ENCODE peak calls at places on chromosome 6, in six cellular contexts. Y is dermis blood vessel endothelial cell, S is NCI-H1092 treated with DMSO at 0.1 percent for 48 hours, N is pancreas, I is Karpas-422, P is HAP-1. T is an unnamed sample.

GRCh38 chr6:25423358-25423757 is 144.2 kb downstream of the CARMIL1 start:
- DNase-seq in Y (no peak), S (no peak), N (no peak), I (no peak), P (no peak), T (no peak)

GRCh38 chr6:32529697-32530429 is at the start of gene HLA-DRB5:
- DNase-seq in Y (peak; percentile 52), S (no peak), N (no peak), I (peak; percentile 89), P (no peak), T (no peak)

GRCh38 chr6:170023620-170024521 is 267.0 kb downstream of the DLL1 start:
- DNase-seq in Y (no peak), S (no peak), N (no peak), I (no peak), P (no peak), T (no peak)

GRCh38 chr6:152136449-152136825 is 329.0 kb downstream of the ESR1 start:
- DNase-seq in Y (peak; percentile 43), S (peak; percentile 84), N (no peak), I (no peak), P (no peak), T (peak; percentile 68)

GRCh38 chr6:149046164-149046821 is 271.2 kb upstream of the TAB2 start:
- DNase-seq in Y (no peak), S (no peak), N (no peak), I (no peak), P (no peak), T (no peak)

GRCh38 chr6:33251390-33252012 is 20.2 kb downstream of the VPS52 start:
- DNase-seq in Y (no peak), S (no peak), N (no peak), I (no peak), P (no peak), T (no peak)

GRCh38 chr6:150641398-150642139 is 41.9 kb downstream of the PLEKHG1 start:
- DNase-seq in Y (peak; percentile 34), S (no peak), N (no peak), I (peak; percentile 80), P (no peak), T (peak; percentile 65)

GRCh38 chr6:170516783-170517616 is 36.1 kb downstream of the PSMB1 start:
- DNase-seq in Y (peak; percentile 81), S (peak; percentile 92), N (no peak), I (peak; percentile 82), P (peak; percentile 72), T (peak; percentile 81)

GRCh38 chr6:160355001-160355400 is 6.8 kb downstream of the SLC22A3 start:
- DNase-seq in Y (no peak), S (no peak), N (no peak), I (no peak), P (no peak), T (peak; percentile 81)

GRCh38 chr6:25749837-25750236 is 4.7 kb upstream of the SLC17A4 start:
- DNase-seq in Y (no peak), S (no peak), N (no peak), I (no peak), P (no peak), T (no peak)

GRCh38 chr6:26195924-26196845 is 109.0 kb downstream of the HFE start:
- DNase-seq in Y (peak; percentile 31), S (no peak), N (no peak), I (peak; percentile 85), P (peak; percentile 76), T (no peak)

GRCh38 chr6:156794963-156795362 is 17.8 kb downstream of the ARID1B start:
- DNase-seq in Y (no peak), S (no peak), N (no peak), I (no peak), P (no peak), T (no peak)

GRCh38 chr6:142802124-142802523 is 142.9 kb downstream of the HIVEP2 start:
- DNase-seq in Y (peak; percentile 75), S (no peak), N (no peak), I (no peak), P (no peak), T (peak; percentile 75)

GRCh38 chr6:111462770-111463391 is 20.1 kb downstream of the REV3L start:
- DNase-seq in Y (peak; percentile 80), S (no peak), N (no peak), I (no peak), P (no peak), T (peak; percentile 80)

GRCh38 chr6:32685603-32686002 is 19.1 kb upstream of the HLA-DQB1 start:
- DNase-seq in Y (peak; percentile 4), S (no peak), N (no peak), I (peak; percentile 72), P (no peak), T (peak; percentile 28)

GRCh38 chr6:77454386-77454785 is 8.9 kb downstream of the HTR1B start:
- DNase-seq in Y (no peak), S (no peak), N (no peak), I (no peak), P (no peak), T (no peak)

GRCh38 chr6:168735268-168735949 is 294.4 kb downstream of the SMOC2 start:
- DNase-seq in Y (no peak), S (no peak), N (no peak), I (no peak), P (no peak), T (no peak)

GRCh38 chr6:75402296-75402695 is 91.3 kb downstream of the FILIP1 start:
- DNase-seq in Y (peak; percentile 73), S (no peak), N (no peak), I (no peak), P (no peak), T (peak; percentile 17)

GRCh38 chr6:146090474-146090873 is 61.6 kb downstream of the GRM1 start:
- DNase-seq in Y (no peak), S (no peak), N (no peak), I (no peak), P (no peak), T (no peak)

GRCh38 chr6:5723905-5724691 is 282.6 kb downstream of the NRN1 start:
- DNase-seq in Y (no peak), S (no peak), N (no peak), I (peak; percentile 91), P (no peak), T (no peak)

GRCh38 chr6:82971877-82972460 is 93.7 kb downstream of the UBE3D start:
- DNase-seq in Y (no peak), S (no peak), N (no peak), I (no peak), P (no peak), T (no peak)

GRCh38 chr6:167094820-167095637 is 27.9 kb upstream of the CCR6 start:
- DNase-seq in Y (no peak), S (no peak), N (no peak), I (peak; percentile 22), P (no peak), T (no peak)

GRCh38 chr6:147204060-147204785 is at the start of gene STXBP5:
- DNase-seq in Y (peak; percentile 66), S (peak; percentile 59), N (peak; percentile 80), I (peak; percentile 78), P (peak; percentile 62), T (peak; percentile 64)

GRCh38 chr6:36066817-36067216 is 39.2 kb downstream of the MAPK14 start:
- DNase-seq in Y (no peak), S (no peak), N (no peak), I (no peak), P (no peak), T (no peak)

GRCh38 chr6:7617954-7618764 is 28.2 kb downstream of the SNRNP48 start:
- DNase-seq in Y (peak; percentile 56), S (no peak), N (no peak), I (no peak), P (peak; percentile 46), T (peak; percentile 57)